ENCODE peak calls at places on chromosome 17, in ten cellular contexts. K is astrocyte of the cerebellum; Z is HCEC 1CT; N is ascending aorta; H is stimulated activated naive B cell treated with anti-CD40 and anti-IgM and Interleukin-4, amounts not matched to agents 10 μg/mL and 1 μg/mL and 100 μg/mL, for 72 hours; J is activated CD8-positive, alpha-beta memory T cell treated with anti-CD3 and anti-CD28 coated beads for 1 hour; Y is glutamatergic neuron; B is NCI-H2081; O is fibroblast of lung; M is lung. G is an unnamed sample.

GRCh38 chr17:40960144-40960543 is 6.6 kb downstream of the KRT39 start:
- DNase-seq in K (no peak), Z (no peak), N (no peak), H (no peak), J (no peak), Y (no peak), B (no peak), O (peak), M (peak), G (no peak)

GRCh38 chr17:82282239-82283207 is 9.0 kb upstream of the CSNK1D start:
- DNase-seq in K (no peak), Z (no peak), N (no peak), H (no peak), J (no peak), Y (no peak), B (no peak), O (no peak), M (no peak), G (no peak)

GRCh38 chr17:80414508-80414802 is 512 bp upstream of the ENDOV start:
- DNase-seq in K (no peak), Z (no peak), N (no peak), H (no peak), J (no peak), Y (no peak), B (no peak), O (peak), M (no peak), G (no peak)

GRCh38 chr17:39555368-39555767 is 52.4 kb downstream of the NEUROD2 start:
- DNase-seq in K (no peak), Z (no peak), N (no peak), H (no peak), J (no peak), Y (no peak), B (no peak), O (no peak), M (no peak), G (no peak)

GRCh38 chr17:82963104-82963950 is 116.1 kb upstream of the METRNL start:
- DNase-seq in K (peak), Z (peak), N (no peak), H (no peak), J (peak), Y (peak), B (no peak), O (peak), M (peak), G (peak)

GRCh38 chr17:72465191-72466024 is 344.6 kb downstream of the SOX9 start:
- DNase-seq in K (no peak), Z (peak), N (no peak), H (no peak), J (no peak), Y (no peak), B (peak), O (peak), M (no peak), G (no peak)

GRCh38 chr17:83099086-83099540 is 19.7 kb downstream of the METRNL start:
- DNase-seq in K (no peak), Z (no peak), N (no peak), H (no peak), J (no peak), Y (no peak), B (no peak), O (no peak), M (no peak), G (no peak)

GRCh38 chr17:33038740-33039139 is 47.1 kb downstream of the SPACA3 start:
- DNase-seq in K (peak), Z (no peak), N (no peak), H (no peak), J (no peak), Y (peak), B (peak), O (peak), M (no peak), G (no peak)

GRCh38 chr17:81941484-81942166 is 4.5 kb upstream of the PYCR1 start:
- DNase-seq in K (no peak), Z (no peak), N (no peak), H (no peak), J (no peak), Y (peak), B (no peak), O (no peak), M (no peak), G (no peak)

G was measured in amygdala.